ENCODE peak calls at places on chromosome 11, in seven cellular contexts. E is kidney, X is uterus, P is cardiac fibroblast, Q is Peyer's patch, T is spleen, L is A673. A is an unnamed sample.

GRCh38 chr11:91081440-91082088 is 858.7 kb upstream of the CHORDC1 start:
- DNase-seq in Q (no peak), E (no peak), L (peak; percentile 93), P (peak; percentile 79), X (no peak), T (no peak), A (no peak)

GRCh38 chr11:2769779-2770555 is 70.2 kb upstream of the KCNQ1OT1 start:
- DNase-seq in E (peak; percentile 73), Q (peak; percentile 27), L (no peak), X (no peak), T (peak; percentile 49), P (no peak), A (peak; percentile 48)

GRCh38 chr11:101215069-101215468 is 85.5 kb upstream of the PGR start:
- DNase-seq in T (no peak), X (no peak), L (no peak), Q (no peak), E (no peak), P (no peak), A (no peak)

GRCh38 chr11:61294717-61295595 is at the start of gene VWCE:
- DNase-seq in P (peak; percentile 37), L (peak; percentile 88), Q (peak; percentile 73), T (peak; percentile 92), X (peak; percentile 40), E (peak; percentile 86), A (peak; percentile 95)

GRCh38 chr11:35675901-35676610 is 13.5 kb downstream of the TRIM44 start:
- DNase-seq in T (no peak), X (no peak), E (no peak), L (no peak), P (peak; percentile 22), Q (no peak), A (no peak)

GRCh38 chr11:65215441-65216076 is 33.8 kb downstream of the CAPN1 start:
- DNase-seq in L (peak; percentile 52), P (no peak), X (no peak), Q (no peak), E (no peak), T (no peak), A (no peak)

GRCh38 chr11:15229069-15229468 is 114.3 kb downstream of the INSC start:
- DNase-seq in X (no peak), Q (no peak), T (no peak), E (no peak), L (no peak), P (peak; percentile 25), A (no peak)

GRCh38 chr11:105130189-105130813 is 9.3 kb downstream of the CARD18 start:
- DNase-seq in L (no peak), P (peak; percentile 48), X (no peak), T (peak; percentile 44), Q (no peak), E (no peak), A (no peak)

GRCh38 chr11:75548571-75549272 is 13.3 kb upstream of the SERPINH1 start:
- DNase-seq in X (no peak), L (no peak), P (no peak), Q (no peak), T (no peak), E (no peak), A (no peak)

GRCh38 chr11:118851970-118852369 is 31.7 kb upstream of the CXCR5 start:
- DNase-seq in E (no peak), L (no peak), P (no peak), T (no peak), Q (no peak), X (no peak), A (no peak)

GRCh38 chr11:65625628-65626342 is 10.2 kb downstream of the PCNX3 start:
- DNase-seq in Q (peak; percentile 74), L (no peak), T (peak; percentile 93), E (peak; percentile 84), X (no peak), P (peak; percentile 46), A (peak; percentile 92)

GRCh38 chr11:60913793-60914619 is at the start of gene TMEM109:
- DNase-seq in X (peak; percentile 88), E (peak; percentile 95), P (peak; percentile 90), L (peak; percentile 99), Q (peak; percentile 89), T (peak; percentile 96), A (peak; percentile 96)

GRCh38 chr11:2724653-2725366 is 25.0 kb upstream of the KCNQ1OT1 start:
- DNase-seq in P (no peak), L (no peak), E (peak; percentile 86), T (no peak), Q (no peak), X (peak; percentile 79), A (no peak)

GRCh38 chr11:2090172-2091111 is 48.7 kb downstream of the IGF2 start:
- DNase-seq in T (peak; percentile 61), P (no peak), E (no peak), X (no peak), Q (no peak), L (no peak), A (peak; percentile 47)

GRCh38 chr11:95419915-95420314 is 188.9 kb upstream of the SESN3 start:
- DNase-seq in E (no peak), T (no peak), L (no peak), X (no peak), Q (no peak), P (peak; percentile 73), A (no peak)

GRCh38 chr11:133531450-133531849 is 851 bp downstream of the OPCML start:
- DNase-seq in T (no peak), E (no peak), X (no peak), P (no peak), Q (no peak), L (no peak), A (peak; percentile 69)

GRCh38 chr11:69914286-69915150 is 95.3 kb upstream of the FGF3 start:
- DNase-seq in Q (peak; percentile 61), P (no peak), L (no peak), X (no peak), E (peak; percentile 63), T (peak; percentile 58), A (peak; percentile 20)

GRCh38 chr11:63282579-63282978 is 39.2 kb upstream of the SLC22A25 start:
- DNase-seq in L (no peak), T (no peak), Q (no peak), P (no peak), E (no peak), X (no peak), A (no peak)

GRCh38 chr11:126344291-126344970 is 11.1 kb upstream of the ST3GAL4 start:
- DNase-seq in P (no peak), T (peak; percentile 54), E (peak; percentile 55), Q (no peak), L (no peak), X (no peak), A (no peak)

GRCh38 chr11:78789365-78789764 is 214.7 kb upstream of the NARS2 start:
- DNase-seq in L (no peak), T (no peak), E (no peak), Q (no peak), P (no peak), X (no peak), A (no peak)

GRCh38 chr11:2572491-2573239 is 127.1 kb downstream of the KCNQ1OT1 start:
- DNase-seq in T (peak; percentile 65), E (peak; percentile 51), L (no peak), X (no peak), P (no peak), Q (peak; percentile 35), A (no peak)

GRCh38 chr11:120089036-120090001 is 48.6 kb downstream of the TRIM29 start:
- DNase-seq in L (no peak), E (no peak), P (no peak), T (no peak), Q (no peak), X (no peak), A (no peak)

GRCh38 chr11:8082391-8083087 is 1.5 kb downstream of the TUB start:
- DNase-seq in E (no peak), Q (no peak), T (peak; percentile 62), X (peak; percentile 58), L (no peak), P (no peak), A (peak; percentile 86)

DNA sequence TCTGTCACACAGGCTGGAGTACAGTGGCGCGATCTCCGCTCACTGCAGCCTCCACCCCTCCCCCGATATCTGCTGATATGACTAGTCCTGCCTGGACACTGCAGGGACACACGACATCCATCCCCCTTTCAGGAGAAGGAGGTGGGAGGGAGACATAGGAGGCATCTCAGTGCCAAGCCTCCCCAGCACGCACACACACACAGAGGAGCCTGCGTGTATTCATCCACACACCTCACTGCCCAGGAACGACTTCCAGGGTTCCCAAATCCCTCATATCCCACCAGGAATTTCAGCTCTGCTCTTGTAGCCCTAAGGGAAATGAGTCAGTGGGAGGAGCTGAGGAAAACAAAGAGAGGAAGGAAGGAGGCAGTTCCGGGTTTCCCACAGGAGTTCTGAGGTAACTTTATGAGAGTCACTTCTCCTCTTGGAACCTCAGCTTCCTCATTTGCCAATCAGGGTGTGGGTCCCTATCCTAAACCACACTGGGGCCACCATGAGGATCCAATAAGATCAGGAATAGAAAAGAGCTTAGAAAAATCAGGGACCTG is 37.2 kb upstream of the ACER3 start:
- DNase-seq in P (peak; percentile 89), X (peak; percentile 54), Q (no peak), E (no peak), L (peak; percentile 74), T (no peak), A (no peak)
- H3K4me3 ChIP-seq in P (peak overlapping the region; percentile 27), X (no peak overlapping the region), Q (no peak overlapping the region), E (no peak overlapping the region), L (no peak overlapping the region), T (no peak overlapping the region), A (no peak overlapping the region)

DNA sequence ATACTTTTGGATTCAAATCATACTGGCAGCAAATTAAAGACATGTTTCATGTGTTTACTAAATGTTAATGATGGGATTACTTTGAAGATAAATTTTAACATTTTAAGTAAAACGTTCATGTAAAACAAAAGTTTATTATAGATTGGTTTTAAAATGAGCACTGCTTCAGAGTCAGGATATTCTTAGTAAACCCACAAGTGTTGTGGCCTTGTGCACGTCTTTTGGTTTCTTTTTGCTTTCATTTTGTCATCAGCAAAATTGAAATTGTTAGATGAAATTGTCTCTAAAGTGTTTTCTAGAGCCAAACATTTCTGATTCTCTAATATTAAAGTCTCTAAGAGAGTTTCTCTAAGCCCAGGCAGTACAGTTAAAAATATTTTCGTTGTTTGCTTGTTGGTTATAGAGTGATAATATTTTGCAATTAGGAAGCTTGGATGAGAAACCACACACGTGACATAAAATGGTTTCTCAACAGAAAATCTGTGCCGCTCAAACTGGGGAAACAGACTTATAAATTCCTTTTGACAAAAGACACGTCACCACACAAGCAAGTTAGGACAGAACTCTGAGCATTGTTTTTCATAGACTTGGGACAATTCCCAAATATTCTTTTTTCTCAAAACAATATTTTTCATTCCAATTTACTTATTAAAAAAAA is 164.4 kb downstream of the TEAD1 start:
- DNase-seq in X (peak; percentile 44), T (no peak), Q (no peak), L (no peak), E (no peak), P (peak; percentile 82), A (no peak)
- H3K4me3 ChIP-seq in X (peak overlapping the region; percentile 7), T (no peak overlapping the region), Q (no peak overlapping the region), L (no peak overlapping the region), E (no peak overlapping the region), P (peak overlapping the region; percentile 1), A (no peak overlapping the region)

DNA sequence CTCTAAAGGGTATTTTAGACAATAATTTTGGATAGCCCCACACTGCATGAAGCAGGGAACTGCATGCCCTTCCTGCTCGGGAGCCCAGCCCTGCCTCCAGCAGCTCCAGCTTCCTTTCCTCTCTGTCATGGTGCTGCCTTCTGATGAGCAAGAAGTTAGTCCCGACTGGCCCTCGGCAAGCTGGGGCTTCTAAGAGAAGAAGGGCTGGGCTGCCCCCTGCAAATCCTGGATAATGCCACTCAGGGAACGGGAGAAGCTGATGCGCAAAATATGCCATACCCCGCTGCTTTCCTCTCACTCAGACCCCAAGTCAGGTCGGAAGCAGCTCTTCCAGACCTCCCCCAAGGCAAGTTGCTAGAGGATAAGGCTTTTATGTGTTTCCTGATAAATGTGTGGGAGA is 296.3 kb downstream of the ETS1 start:
- DNase-seq in Q (no peak), E (no peak), X (no peak), P (no peak), T (peak; percentile 81), L (no peak), A (no peak)
- H3K4me3 ChIP-seq in Q (peak overlapping the region; percentile 29), E (no peak overlapping the region), X (no peak overlapping the region), P (no peak overlapping the region), T (no peak overlapping the region), L (no peak overlapping the region), A (no peak overlapping the region)

GRCh38 chr11:44304091-44305084 is 5.6 kb downstream of the ALX4 start:
- DNase-seq in E (no peak), L (peak; percentile 81), P (no peak), T (no peak), Q (no peak), X (no peak), A (peak; percentile 81)
- H3K4me3 ChIP-seq in E (no peak overlapping the region), L (peak overlapping the region; percentile 78), P (no peak overlapping the region), T (no peak overlapping the region), Q (peak overlapping the region; percentile 66), X (no peak overlapping the region), A (no peak overlapping the region)

A was measured in H7.